ENCODE peak calls at places on chromosomes 16 and 17, in six cellular contexts. One of them, this sample, is unnamed.

GRCh38 chr16:53166099-53166498 is 111.3 kb downstream of the CHD9 start:
- DNase-seq in ascending aorta: no peak
- DNase-seq in tibial artery: no peak
- DNase-seq in ovary: no peak
- DNase-seq in GM06990: no peak
- DNase-seq in right lobe of liver: no peak
- DNase-seq in this sample: no peak

GRCh38 chr16:22217890-22218730 is 12.0 kb downstream of the EEF2K start:
- DNase-seq in GM06990: peak; percentile 66
- DNase-seq in tibial artery: peak; percentile 86
- DNase-seq in right lobe of liver: no peak
- DNase-seq in ascending aorta: peak; percentile 81
- DNase-seq in ovary: no peak
- DNase-seq in this sample: peak; percentile 85

GRCh38 chr17:74737299-74738050 is 419 bp downstream of the RAB37 start:
- DNase-seq in ascending aorta: no peak
- DNase-seq in GM06990: peak; percentile 52
- DNase-seq in tibial artery: no peak
- DNase-seq in ovary: no peak
- DNase-seq in right lobe of liver: no peak
- DNase-seq in this sample: peak; percentile 56

GRCh38 chr17:57557793-57558681 is 187.1 kb downstream of the CCDC182 start:
- DNase-seq in right lobe of liver: no peak
- DNase-seq in ascending aorta: peak; percentile 78
- DNase-seq in tibial artery: no peak
- DNase-seq in GM06990: no peak
- DNase-seq in ovary: no peak
- DNase-seq in this sample: no peak

GRCh38 chr16:17277981-17278381 is 192.8 kb downstream of the XYLT1 start:
- DNase-seq in tibial artery: no peak
- DNase-seq in ovary: peak; percentile 57
- DNase-seq in GM06990: no peak
- DNase-seq in ascending aorta: no peak
- DNase-seq in right lobe of liver: no peak
- DNase-seq in this sample: peak; percentile 61

GRCh38 chr17:44601574-44602372 is 44.5 kb downstream of the FZD2 start:
- DNase-seq in right lobe of liver: no peak
- DNase-seq in tibial artery: no peak
- DNase-seq in GM06990: no peak
- DNase-seq in ascending aorta: no peak
- DNase-seq in ovary: no peak
- DNase-seq in this sample: no peak

GRCh38 chr16:53743149-53743566 is 39.2 kb downstream of the FTO start:
- DNase-seq in tibial artery: no peak
- DNase-seq in GM06990: no peak
- DNase-seq in right lobe of liver: no peak
- DNase-seq in ovary: no peak
- DNase-seq in ascending aorta: no peak
- DNase-seq in this sample: peak; percentile 28

GRCh38 chr17:57959929-57960328 is 4.7 kb upstream of the CUEDC1 start:
- DNase-seq in ascending aorta: peak; percentile 18
- DNase-seq in tibial artery: no peak
- DNase-seq in GM06990: no peak
- DNase-seq in right lobe of liver: peak; percentile 20
- DNase-seq in ovary: no peak
- DNase-seq in this sample: no peak

GRCh38 chr17:14922421-14922820 is 342.7 kb downstream of the PMP22 start:
- DNase-seq in ascending aorta: no peak
- DNase-seq in tibial artery: no peak
- DNase-seq in ovary: no peak
- DNase-seq in right lobe of liver: no peak
- DNase-seq in GM06990: no peak
- DNase-seq in this sample: no peak

GRCh38 chr17:71441098-71441497 is 679.7 kb upstream of the SOX9 start:
- DNase-seq in tibial artery: no peak
- DNase-seq in ascending aorta: no peak
- DNase-seq in right lobe of liver: no peak
- DNase-seq in ovary: no peak
- DNase-seq in GM06990: no peak
- DNase-seq in this sample: no peak

GRCh38 chr16:79422061-79422460 is 178.5 kb downstream of the MAF start:
- DNase-seq in ascending aorta: no peak
- DNase-seq in tibial artery: peak; percentile 7
- DNase-seq in ovary: no peak
- DNase-seq in right lobe of liver: no peak
- DNase-seq in GM06990: no peak
- DNase-seq in this sample: no peak

GRCh38 chr17:64426584-64426983 is 22.3 kb upstream of the MILR1 start:
- DNase-seq in right lobe of liver: no peak
- DNase-seq in GM06990: no peak
- DNase-seq in ovary: no peak
- DNase-seq in tibial artery: no peak
- DNase-seq in ascending aorta: no peak
- DNase-seq in this sample: no peak

GRCh38 chr17:78623541-78623940 is 46.3 kb upstream of the DNAH17 start:
- DNase-seq in ovary: no peak
- DNase-seq in tibial artery: no peak
- DNase-seq in GM06990: no peak
- DNase-seq in ascending aorta: no peak
- DNase-seq in right lobe of liver: no peak
- DNase-seq in this sample: no peak

GRCh38 chr16:11572301-11572995 is 14.3 kb downstream of the LITAF start:
- DNase-seq in right lobe of liver: no peak
- DNase-seq in GM06990: no peak
- DNase-seq in ovary: no peak
- DNase-seq in ascending aorta: peak; percentile 67
- DNase-seq in tibial artery: peak; percentile 60
- DNase-seq in this sample: no peak

GRCh38 chr17:39632153-39632941 is 4.6 kb upstream of the STARD3 start:
- DNase-seq in ovary: no peak
- DNase-seq in ascending aorta: no peak
- DNase-seq in tibial artery: no peak
- DNase-seq in right lobe of liver: no peak
- DNase-seq in GM06990: no peak
- DNase-seq in this sample: no peak

GRCh38 chr17:21170829-21171228 is 43.1 kb downstream of the TMEM11 start:
- DNase-seq in right lobe of liver: no peak
- DNase-seq in tibial artery: no peak
- DNase-seq in ascending aorta: peak; percentile 60
- DNase-seq in ovary: no peak
- DNase-seq in GM06990: no peak
- DNase-seq in this sample: no peak

GRCh38 chr17:37292429-37293139 is 83.2 kb upstream of the C17orf78 start:
- DNase-seq in ascending aorta: no peak
- DNase-seq in GM06990: no peak
- DNase-seq in ovary: no peak
- DNase-seq in right lobe of liver: no peak
- DNase-seq in tibial artery: no peak
- DNase-seq in this sample: peak; percentile 28

GRCh38 chr16:3173892-3174617 is 13.9 kb upstream of the OR1F1 start:
- DNase-seq in ovary: no peak
- DNase-seq in right lobe of liver: no peak
- DNase-seq in ascending aorta: no peak
- DNase-seq in tibial artery: no peak
- DNase-seq in GM06990: peak; percentile 71
- DNase-seq in this sample: peak; percentile 65

GRCh38 chr17:4597975-4598374 is 13.6 kb downstream of the SMTNL2 start:
- DNase-seq in right lobe of liver: no peak
- DNase-seq in GM06990: no peak
- DNase-seq in ascending aorta: no peak
- DNase-seq in ovary: no peak
- DNase-seq in tibial artery: no peak
- DNase-seq in this sample: no peak

GRCh38 chr16:88619859-88620655 is 18.3 kb upstream of the IL17C start:
- DNase-seq in ascending aorta: no peak
- DNase-seq in right lobe of liver: no peak
- DNase-seq in ovary: no peak
- DNase-seq in tibial artery: no peak
- DNase-seq in GM06990: no peak
- DNase-seq in this sample: no peak

GRCh38 chr17:78736526-78737079 is 45.5 kb downstream of the CYTH1 start:
- DNase-seq in ascending aorta: peak; percentile 83
- DNase-seq in ovary: no peak
- DNase-seq in tibial artery: peak; percentile 81
- DNase-seq in GM06990: peak; percentile 77
- DNase-seq in right lobe of liver: no peak
- DNase-seq in this sample: peak; percentile 93

DNA sequence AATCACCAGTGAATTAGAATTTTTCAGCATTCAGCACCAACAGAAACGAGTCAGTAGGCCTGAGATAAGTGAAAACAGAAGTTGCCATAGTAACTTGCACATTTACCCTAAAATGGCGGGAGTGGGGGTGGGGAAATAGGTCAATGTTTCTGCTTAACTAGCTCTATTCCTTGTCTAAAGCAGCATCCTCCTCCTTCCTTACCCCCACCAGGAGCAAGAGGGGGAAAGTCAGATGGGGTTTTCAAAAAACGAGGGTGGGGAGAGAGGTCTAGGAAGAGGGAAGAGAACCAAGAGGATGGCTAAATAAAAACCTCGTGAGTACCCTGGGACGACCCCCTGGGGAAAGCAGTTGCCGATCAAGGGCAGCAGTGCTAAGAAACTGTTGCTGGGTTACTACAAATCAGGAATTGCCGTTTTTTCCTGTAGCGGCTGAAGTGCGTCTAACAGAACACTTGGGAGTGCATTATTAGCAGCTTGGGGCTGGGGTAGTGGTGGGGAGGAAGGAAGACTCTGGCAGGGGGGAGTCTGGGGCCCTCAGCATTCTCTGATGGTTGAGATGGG is 34.4 kb upstream of the MNT start:
- DNase-seq in right lobe of liver: no peak
- DNase-seq in tibial artery: no peak
- DNase-seq in GM06990: no peak
- DNase-seq in ascending aorta: no peak
- DNase-seq in ovary: no peak
- DNase-seq in this sample: no peak
- H3K4me3 ChIP-seq in right lobe of liver: no peak overlapping the region
- H3K4me3 ChIP-seq in tibial artery: no peak overlapping the region
- H3K4me3 ChIP-seq in GM06990: no peak overlapping the region
- H3K4me3 ChIP-seq in ascending aorta: no peak overlapping the region
- H3K4me3 ChIP-seq in ovary: no peak overlapping the region
- H3K4me3 ChIP-seq in this sample: no peak overlapping the region

GRCh38 chr16:14062261-14062660 is 8.9 kb upstream of the MRTFB start:
- DNase-seq in ovary: no peak
- DNase-seq in tibial artery: no peak
- DNase-seq in GM06990: no peak
- DNase-seq in ascending aorta: no peak
- DNase-seq in right lobe of liver: no peak
- DNase-seq in this sample: no peak

GRCh38 chr16:14057878-14058382 is 13.2 kb upstream of the MRTFB start:
- DNase-seq in ascending aorta: peak; percentile 81
- DNase-seq in ovary: peak; percentile 26
- DNase-seq in GM06990: no peak
- DNase-seq in right lobe of liver: no peak
- DNase-seq in tibial artery: peak; percentile 77
- DNase-seq in this sample: no peak

GRCh38 chr16:14061732-14062259 is 9.3 kb upstream of the MRTFB start:
- DNase-seq in ovary: no peak
- DNase-seq in right lobe of liver: no peak
- DNase-seq in ascending aorta: no peak
- DNase-seq in tibial artery: no peak
- DNase-seq in GM06990: no peak
- DNase-seq in this sample: no peak

GRCh38 chr16:14051110-14051729 is 19.9 kb upstream of the MRTFB start:
- DNase-seq in right lobe of liver: no peak
- DNase-seq in GM06990: no peak
- DNase-seq in ascending aorta: no peak
- DNase-seq in tibial artery: no peak
- DNase-seq in ovary: no peak
- DNase-seq in this sample: no peak

DNA sequence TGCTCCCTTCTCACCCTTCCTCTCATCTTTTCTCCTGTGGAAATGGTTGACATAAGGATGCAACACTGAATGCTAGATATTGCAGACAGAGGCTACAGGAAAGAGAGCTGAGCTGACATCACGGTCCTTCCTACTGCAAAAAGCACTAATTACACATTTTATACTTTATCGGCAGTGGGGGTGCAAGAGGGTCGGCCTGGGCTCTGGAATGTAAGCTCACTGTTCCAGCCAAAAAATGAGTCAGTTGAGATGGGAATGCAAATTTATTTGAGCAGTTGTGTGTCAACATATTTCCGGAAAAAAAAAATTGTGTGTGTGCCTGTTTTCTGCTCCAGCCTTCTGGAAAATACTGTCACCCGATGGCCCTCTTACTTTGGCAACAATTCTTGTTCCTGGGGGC is 14.1 kb upstream of the MRTFB start:
- DNase-seq in tibial artery: no peak
- DNase-seq in ovary: peak; percentile 40
- DNase-seq in right lobe of liver: no peak
- DNase-seq in GM06990: no peak
- DNase-seq in ascending aorta: no peak
- DNase-seq in this sample: no peak
- TF ChIP-seq CTCF in tibial artery: no peak
- TF ChIP-seq CTCF in ovary: no peak
- TF ChIP-seq CTCF in right lobe of liver: no peak
- TF ChIP-seq CTCF in GM06990: no peak
- TF ChIP-seq CTCF in ascending aorta: no peak
- TF ChIP-seq CTCF in this sample: no peak

DNA sequence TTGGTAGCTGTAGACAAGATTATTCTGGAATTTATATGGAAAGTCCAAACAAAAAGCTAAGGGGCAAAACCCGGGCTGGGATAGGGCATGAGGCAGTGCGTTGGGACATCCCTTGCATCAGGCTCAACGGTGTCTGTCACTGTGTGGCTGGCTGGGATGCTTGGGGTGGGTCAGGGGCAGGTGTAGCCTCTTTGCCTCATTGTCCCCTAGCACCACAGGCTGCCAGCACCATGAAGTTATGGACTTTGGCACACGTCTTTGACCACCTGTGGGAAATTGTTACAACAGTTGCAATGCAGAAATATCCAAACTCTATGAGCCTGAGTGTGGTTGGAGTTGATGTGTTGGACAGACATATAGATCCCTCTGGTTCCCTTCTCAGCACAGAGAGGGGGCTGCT is 32.8 kb upstream of the MARCHF10 start:
- DNase-seq in GM06990: no peak
- DNase-seq in ascending aorta: no peak
- DNase-seq in ovary: no peak
- DNase-seq in tibial artery: no peak
- DNase-seq in right lobe of liver: no peak
- DNase-seq in this sample: no peak
- H3K4me3 ChIP-seq in GM06990: no peak overlapping the region
- H3K4me3 ChIP-seq in ascending aorta: no peak overlapping the region
- H3K4me3 ChIP-seq in ovary: no peak overlapping the region
- H3K4me3 ChIP-seq in tibial artery: no peak overlapping the region
- H3K4me3 ChIP-seq in right lobe of liver: no peak overlapping the region
- H3K4me3 ChIP-seq in this sample: no peak overlapping the region

DNA sequence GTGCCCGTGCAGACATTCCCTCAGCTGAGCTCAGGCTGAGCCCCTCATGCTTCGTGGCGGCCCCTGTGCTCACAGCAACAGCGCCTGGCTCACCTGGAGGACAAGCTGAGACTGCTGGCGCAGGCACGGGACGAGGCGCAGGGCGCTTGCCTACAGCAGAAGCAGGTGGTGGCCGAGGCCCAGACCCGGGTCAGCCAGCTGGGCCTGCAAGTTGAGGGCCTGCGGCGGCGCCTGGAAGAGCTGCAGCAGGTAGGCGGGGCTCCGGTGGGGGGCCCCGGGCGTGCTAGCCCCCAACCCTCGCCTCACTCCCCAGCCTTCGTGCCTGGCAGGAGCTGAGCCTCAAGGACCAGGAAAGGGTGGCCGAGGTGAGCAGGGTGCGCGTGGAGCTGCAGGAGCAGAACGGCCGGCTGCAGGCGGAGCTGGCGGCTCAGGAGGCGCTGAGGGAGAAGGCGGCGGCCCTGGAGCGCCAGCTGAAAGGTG is 1.4 kb upstream of the RAC3 start:
- DNase-seq in tibial artery: no peak
- DNase-seq in GM06990: no peak
- DNase-seq in ovary: no peak
- DNase-seq in ascending aorta: no peak
- DNase-seq in right lobe of liver: no peak
- DNase-seq in this sample: no peak
- TF ChIP-seq CTCF in tibial artery: no peak
- TF ChIP-seq CTCF in GM06990: no peak
- TF ChIP-seq CTCF in ovary: no peak
- TF ChIP-seq CTCF in ascending aorta: no peak
- TF ChIP-seq CTCF in right lobe of liver: no peak
- TF ChIP-seq CTCF in this sample: no peak

This sample was measured in GM12865.